ENCODE peak calls at places on chromosomes 6 and 20, in five cellular contexts. V, Y, O, E and X are unnamed samples. For H3K4me1, the result is how much of the 10 kb centered on the place peaks cover.

GRCh38 chr6:39530201-39530759 is 194.9 kb downstream of the KIF6 start:
- DNase-seq in V (no peak), Y (no peak), O (no peak), E (no peak), X (no peak)

GRCh38 chr6:168400044-168400443 is 40.9 kb upstream of the SMOC2 start:
- DNase-seq in V (peak), Y (no peak), O (no peak), E (no peak), X (no peak)

GRCh38 chr20:53539516-53539915 is 54.1 kb downstream of the ZNF217 start:
- DNase-seq in V (no peak), Y (no peak), O (no peak), E (no peak), X (no peak)

GRCh38 chr6:154139894-154140293 is 100.9 kb downstream of the OPRM1 start:
- DNase-seq in V (no peak), Y (no peak), O (no peak), E (no peak), X (no peak)

GRCh38 chr6:54071941-54072340 is 39.3 kb upstream of the MLIP start:
- DNase-seq in V (no peak), Y (no peak), O (no peak), E (no peak), X (no peak)

GRCh38 chr6:56902551-56903464 is 52.1 kb upstream of the BEND6 start:
- DNase-seq in V (no peak), Y (no peak), O (no peak), E (peak), X (no peak)

GRCh38 chr20:32837157-32837556 is 17.4 kb downstream of the MAPRE1 start:
- DNase-seq in V (no peak), Y (no peak), O (no peak), E (no peak), X (no peak)

GRCh38 chr6:57158658-57159057 is 13.5 kb upstream of the BAG2 start:
- DNase-seq in V (no peak), Y (no peak), O (no peak), E (no peak), X (no peak)

GRCh38 chr20:7938058-7938457 is 2.2 kb downstream of the HAO1 start:
- DNase-seq in V (no peak), Y (no peak), O (no peak), E (no peak), X (no peak)

GRCh38 chr20:41005361-41005729 is 23.3 kb upstream of the TOP1 start:
- DNase-seq in V (peak), Y (no peak), O (peak), E (no peak), X (peak)

GRCh38 chr20:41006936-41007871 is 21.4 kb upstream of the TOP1 start:
- DNase-seq in V (no peak), Y (no peak), O (no peak), E (no peak), X (no peak)

GRCh38 chr20:41006126-41006935 is 22.3 kb upstream of the TOP1 start:
- DNase-seq in V (no peak), Y (no peak), O (no peak), E (peak), X (no peak)

GRCh38 chr20:41011551-41012067 is 17.0 kb upstream of the TOP1 start:
- DNase-seq in V (no peak), Y (no peak), O (no peak), E (no peak), X (no peak)

DNA sequence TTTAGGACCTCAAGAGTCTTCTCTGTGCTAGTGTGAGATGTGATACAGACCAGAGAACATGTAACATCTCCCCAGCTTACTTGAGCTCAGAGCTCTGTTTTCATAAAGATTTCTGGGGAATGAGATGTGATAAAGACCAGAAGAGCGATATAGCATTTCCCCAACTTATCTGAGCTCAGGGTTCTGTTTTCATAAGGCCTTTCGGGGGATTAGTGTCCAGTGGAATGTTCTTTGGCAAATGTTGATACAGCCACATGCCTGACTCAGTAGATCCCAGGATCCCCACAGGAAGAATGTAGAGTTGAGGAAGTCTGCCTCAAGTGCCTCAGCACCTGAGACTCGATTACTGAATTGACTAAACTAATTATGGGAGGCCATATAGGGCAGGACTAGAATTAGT is 18.7 kb upstream of the TOP1 start:
- DNase-seq in V (no peak), Y (no peak), O (no peak), E (no peak), X (no peak)
- H3K4me1 ChIP-seq in V (under half), Y (under half), O (under half), E (under half), X (under half)

GRCh38 chr6:2970753-2971419 is 481 bp downstream of the SERPINB6 start:
- DNase-seq in V (peak), Y (no peak), O (peak), E (peak), X (peak)
- H3K4me3 ChIP-seq in V (peak), Y (peak), O (peak), E (peak), X (peak)

GRCh38 chr20:44693625-44694024 is 21.5 kb upstream of the CCN5 start:
- DNase-seq in V (no peak), Y (no peak), O (no peak), E (no peak), X (no peak)

GRCh38 chr20:44695295-44696230 is 19.6 kb upstream of the CCN5 start:
- DNase-seq in V (no peak), Y (no peak), O (no peak), E (no peak), X (no peak)

GRCh38 chr20:44696315-44696714 is 18.9 kb upstream of the CCN5 start:
- DNase-seq in V (no peak), Y (no peak), O (no peak), E (peak), X (no peak)

GRCh38 chr20:44692932-44693476 is 22.2 kb upstream of the CCN5 start:
- DNase-seq in V (peak), Y (peak), O (no peak), E (no peak), X (no peak)

DNA sequence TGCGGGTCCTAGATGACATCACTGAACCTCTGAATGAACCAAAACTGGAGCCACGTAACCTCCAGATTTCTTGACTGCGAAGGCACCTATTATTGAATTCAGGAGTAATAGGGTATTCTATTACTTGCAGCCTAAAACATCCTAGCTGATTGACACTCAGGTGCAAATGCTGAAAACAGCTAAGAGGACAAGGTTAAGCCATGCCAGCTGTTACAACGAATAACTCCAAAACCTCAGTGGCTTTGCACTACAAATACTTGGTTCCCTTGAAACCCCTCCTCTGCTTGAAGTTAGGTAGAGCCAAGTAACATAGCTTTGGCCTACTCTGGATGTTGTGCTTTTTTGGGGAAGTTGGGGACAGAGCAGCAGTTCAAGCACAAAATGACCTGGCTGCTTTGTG is 21.0 kb upstream of the CCN5 start:
- DNase-seq in V (no peak), Y (no peak), O (no peak), E (no peak), X (no peak)
- H3K27ac ChIP-seq in V (peak), Y (peak), O (no peak), E (no peak), X (no peak)

GRCh38 chr20:19791887-19792286 is 33.8 kb downstream of the RIN2 start:
- DNase-seq in V (no peak), Y (no peak), O (no peak), E (no peak), X (no peak)
- H3K4me1 ChIP-seq in V (under half), Y (under half), O (under half), E (under half), X (under half)